ENCODE peak calls at places on chromosomes 1 and 21, in ten cellular contexts. R is nephron progenitor cell; I is Karpas-422; G is mesenteric fat pad; D is activated T-cell treated with anti-CD3 and anti-CD28 coated beads for 1 hour; W is cardiac muscle cell; F is IMR-90; P is fibroblast of the conjunctiva; Q is stimulated activated CD4-positive, alpha-beta T cell treated with anti-CD3 and anti-CD28 coated beads, Interleukin-1b, Interleukin-23, amount 100 ng/mL, for 24 hours; Y is type B pancreatic cell. V is an unnamed sample.

GRCh38 chr1:86906419-86906818 is 7.5 kb downstream of the SELENOF start:
- DNase-seq in R (no peak), I (no peak), G (no peak), D (no peak), W (peak), F (no peak), P (no peak), Q (no peak), Y (no peak), V (no peak)

GRCh38 chr21:43903451-43904091 is 38.5 kb downstream of the AGPAT3 start:
- DNase-seq in R (no peak), I (no peak), G (no peak), D (no peak), W (no peak), F (no peak), P (no peak), Q (no peak), Y (no peak), V (no peak)

GRCh38 chr1:204615881-204616280 is 69.7 kb downstream of the LRRN2 start:
- DNase-seq in R (no peak), I (no peak), G (no peak), D (no peak), W (no peak), F (no peak), P (no peak), Q (no peak), Y (no peak), V (no peak)

GRCh38 chr1:17587693-17588047 is 48.2 kb downstream of the ARHGEF10L start:
- DNase-seq in R (no peak), I (no peak), G (no peak), D (no peak), W (peak), F (peak), P (peak), Q (no peak), Y (no peak), V (no peak)

GRCh38 chr21:38120984-38121855 is 135.6 kb upstream of the KCNJ15 start:
- DNase-seq in R (no peak), I (no peak), G (no peak), D (no peak), W (no peak), F (no peak), P (no peak), Q (no peak), Y (no peak), V (no peak)

GRCh38 chr1:180136311-180136967 is 18.2 kb upstream of the QSOX1 start:
- DNase-seq in R (no peak), I (no peak), G (no peak), D (no peak), W (no peak), F (peak), P (no peak), Q (no peak), Y (no peak), V (no peak)

GRCh38 chr1:219988387-219988786 is 57.9 kb downstream of the EPRS1 start:
- DNase-seq in R (no peak), I (no peak), G (no peak), D (no peak), W (no peak), F (no peak), P (no peak), Q (no peak), Y (no peak), V (peak)

GRCh38 chr1:32393832-32394140 is 455 bp downstream of the BSDC1 start:
- DNase-seq in R (no peak), I (peak), G (no peak), D (peak), W (peak), F (no peak), P (no peak), Q (peak), Y (no peak), V (no peak)

GRCh38 chr1:77834771-77835334 is 53.6 kb upstream of the NEXN start:
- DNase-seq in R (no peak), I (no peak), G (no peak), D (no peak), W (peak), F (peak), P (peak), Q (no peak), Y (no peak), V (no peak)

GRCh38 chr1:80218112-80218511 is 1211.6 kb upstream of the ADGRL4 start:
- DNase-seq in R (peak), I (peak), G (no peak), D (no peak), W (peak), F (peak), P (peak), Q (no peak), Y (no peak), V (no peak)

GRCh38 chr1:62989497-62989896 is 205.6 kb downstream of the ATG4C start:
- DNase-seq in R (no peak), I (no peak), G (no peak), D (no peak), W (no peak), F (no peak), P (no peak), Q (no peak), Y (no peak), V (no peak)

GRCh38 chr1:3184666-3185065 is 115.7 kb downstream of the PRDM16 start:
- DNase-seq in R (no peak), I (no peak), G (no peak), D (no peak), W (no peak), F (no peak), P (no peak), Q (no peak), Y (no peak), V (no peak)

GRCh38 chr1:244150665-244151064 is 99.6 kb downstream of the ZBTB18 start:
- DNase-seq in R (no peak), I (no peak), G (no peak), D (no peak), W (no peak), F (no peak), P (no peak), Q (no peak), Y (no peak), V (no peak)

GRCh38 chr1:187848321-187848720 is 1019.6 kb downstream of the PLA2G4A start:
- DNase-seq in R (no peak), I (no peak), G (no peak), D (no peak), W (peak), F (peak), P (no peak), Q (no peak), Y (no peak), V (no peak)

GRCh38 chr21:45370575-45370974 is 34.4 kb upstream of the COL18A1 start:
- DNase-seq in R (no peak), I (no peak), G (no peak), D (no peak), W (no peak), F (no peak), P (no peak), Q (no peak), Y (no peak), V (no peak)

GRCh38 chr1:2199042-2199810 is 4.7 kb upstream of the FAAP20 start:
- DNase-seq in R (peak), I (peak), G (peak), D (peak), W (peak), F (peak), P (peak), Q (peak), Y (no peak), V (peak)

GRCh38 chr1:116881879-116882520 is 27.7 kb upstream of the PTGFRN start:
- DNase-seq in R (peak), I (no peak), G (no peak), D (no peak), W (peak), F (peak), P (peak), Q (peak), Y (no peak), V (no peak)

GRCh38 chr1:1629430-1630190 is 2.4 kb upstream of the MMP23B start:
- DNase-seq in R (no peak), I (peak), G (no peak), D (peak), W (no peak), F (no peak), P (no peak), Q (peak), Y (peak), V (peak)

GRCh38 chr1:21907079-21907418 is 30.1 kb downstream of the HSPG2 start:
- DNase-seq in R (no peak), I (no peak), G (no peak), D (no peak), W (no peak), F (no peak), P (no peak), Q (no peak), Y (no peak), V (no peak)

GRCh38 chr1:7491818-7492173 is 279.3 kb upstream of the VAMP3 start:
- DNase-seq in R (no peak), I (no peak), G (no peak), D (no peak), W (no peak), F (no peak), P (no peak), Q (no peak), Y (no peak), V (no peak)

GRCh38 chr1:152024228-152024627 is 12.6 kb downstream of the S100A11 start:
- DNase-seq in R (no peak), I (no peak), G (no peak), D (no peak), W (no peak), F (no peak), P (no peak), Q (no peak), Y (no peak), V (no peak)

GRCh38 chr1:162070094-162070748 is 730 bp downstream of the NOS1AP start:
- DNase-seq in R (no peak), I (no peak), G (no peak), D (no peak), W (no peak), F (no peak), P (no peak), Q (no peak), Y (peak), V (peak)

GRCh38 chr1:165539306-165539705 is 4.5 kb upstream of the LRRC52 start:
- DNase-seq in R (no peak), I (no peak), G (no peak), D (no peak), W (no peak), F (no peak), P (no peak), Q (no peak), Y (no peak), V (no peak)

GRCh38 chr1:229370601-229371021 is 27.8 kb upstream of the CCSAP start:
- DNase-seq in R (no peak), I (peak), G (no peak), D (no peak), W (no peak), F (no peak), P (no peak), Q (no peak), Y (no peak), V (no peak)

GRCh38 chr1:212611000-212611636 is 2.6 kb downstream of the ATF3 start:
- DNase-seq in R (no peak), I (peak), G (no peak), D (no peak), W (no peak), F (no peak), P (no peak), Q (no peak), Y (no peak), V (no peak)

GRCh38 chr1:64135501-64136245 is 67.8 kb upstream of the UBE2U start:
- DNase-seq in R (no peak), I (no peak), G (no peak), D (no peak), W (no peak), F (no peak), P (no peak), Q (no peak), Y (no peak), V (no peak)

GRCh38 chr1:161192476-161193465 is 6.1 kb downstream of the ADAMTS4 start:
- DNase-seq in R (peak), I (peak), G (no peak), D (peak), W (peak), F (peak), P (no peak), Q (peak), Y (no peak), V (no peak)

GRCh38 chr1:118136511-118136937 is 48.5 kb downstream of the SPAG17 start:
- DNase-seq in R (no peak), I (no peak), G (no peak), D (no peak), W (peak), F (peak), P (peak), Q (peak), Y (no peak), V (peak)

GRCh38 chr1:59186656-59187055 is 110.2 kb upstream of the FGGY start:
- DNase-seq in R (no peak), I (no peak), G (no peak), D (no peak), W (peak), F (peak), P (peak), Q (no peak), Y (no peak), V (no peak)

GRCh38 chr1:235943581-235944114 is 76.9 kb upstream of the LYST start:
- DNase-seq in R (no peak), I (no peak), G (no peak), D (no peak), W (peak), F (peak), P (no peak), Q (no peak), Y (no peak), V (no peak)

GRCh38 chr1:152034654-152035405 is 2.0 kb downstream of the S100A11 start:
- DNase-seq in R (peak), I (peak), G (no peak), D (peak), W (peak), F (peak), P (peak), Q (peak), Y (no peak), V (peak)

GRCh38 chr1:7120863-7121621 is 335.8 kb downstream of the CAMTA1 start:
- DNase-seq in R (no peak), I (peak), G (no peak), D (no peak), W (no peak), F (no peak), P (no peak), Q (no peak), Y (no peak), V (no peak)

GRCh38 chr1:32981003-32981909 is 16.6 kb upstream of the RNF19B start:
- DNase-seq in R (no peak), I (peak), G (peak), D (peak), W (peak), F (peak), P (peak), Q (peak), Y (no peak), V (peak)

GRCh38 chr1:47680815-47681475 is 243.1 kb downstream of the FOXD2 start:
- DNase-seq in R (no peak), I (no peak), G (peak), D (no peak), W (no peak), F (no peak), P (no peak), Q (no peak), Y (peak), V (no peak)

GRCh38 chr1:222618001-222618879 is at the start of gene MIA3:
- DNase-seq in R (peak), I (peak), G (peak), D (peak), W (peak), F (peak), P (no peak), Q (peak), Y (peak), V (peak)

GRCh38 chr21:18382141-18382540 is 21.4 kb downstream of the TMPRSS15 start:
- DNase-seq in R (no peak), I (no peak), G (no peak), D (no peak), W (no peak), F (no peak), P (no peak), Q (no peak), Y (no peak), V (no peak)

GRCh38 chr1:64572222-64572900 is 102.4 kb downstream of the CACHD1 start:
- DNase-seq in R (peak), I (no peak), G (no peak), D (no peak), W (no peak), F (no peak), P (no peak), Q (no peak), Y (no peak), V (no peak)

GRCh38 chr1:85240174-85240601 is 19.3 kb downstream of the C1orf52 start:
- DNase-seq in R (no peak), I (no peak), G (no peak), D (no peak), W (peak), F (peak), P (no peak), Q (no peak), Y (no peak), V (peak)